ENCODE peak calls at places on chromosomes 4 and X, in nine cellular contexts. One of them, this sample, is unnamed.

GRCh38 chr4:152014280-152014679 is 253.5 kb upstream of the GATB start:
- DNase-seq in testis: no peak
- DNase-seq in Right ventricle myocardium superior: no peak
- DNase-seq in endothelial cell of umbilical vein: no peak
- DNase-seq in activated CD8-positive, alpha-beta memory T cell treated with anti-CD3 and anti-CD28 coated beads for 48 hours: no peak
- DNase-seq in GM12878: peak
- DNase-seq in hypothalamus: no peak
- DNase-seq in SW 1271: no peak
- DNase-seq in NCI-H1092 treated with DMSO at 0.1 percent for 48 hours: no peak
- DNase-seq in this sample: no peak

GRCh38 chrX:45596190-45596808 is 395.6 kb upstream of the DIPK2B start:
- DNase-seq in NCI-H1092 treated with DMSO at 0.1 percent for 48 hours: no peak
- DNase-seq in SW 1271: no peak
- DNase-seq in testis: no peak
- DNase-seq in Right ventricle myocardium superior: no peak
- DNase-seq in endothelial cell of umbilical vein: peak
- DNase-seq in GM12878: no peak
- DNase-seq in hypothalamus: no peak
- DNase-seq in activated CD8-positive, alpha-beta memory T cell treated with anti-CD3 and anti-CD28 coated beads for 48 hours: no peak
- DNase-seq in this sample: no peak

GRCh38 chrX:1392376-1393130 is 640 bp upstream of the SLC25A6 start:
- DNase-seq in endothelial cell of umbilical vein: no peak
- DNase-seq in testis: peak
- DNase-seq in Right ventricle myocardium superior: no peak
- DNase-seq in NCI-H1092 treated with DMSO at 0.1 percent for 48 hours: no peak
- DNase-seq in SW 1271: no peak
- DNase-seq in hypothalamus: no peak
- DNase-seq in activated CD8-positive, alpha-beta memory T cell treated with anti-CD3 and anti-CD28 coated beads for 48 hours: no peak
- DNase-seq in GM12878: no peak
- DNase-seq in this sample: no peak

GRCh38 chr4:2797545-2798305 is 4.8 kb downstream of the SH3BP2 start:
- DNase-seq in hypothalamus: no peak
- DNase-seq in NCI-H1092 treated with DMSO at 0.1 percent for 48 hours: peak
- DNase-seq in endothelial cell of umbilical vein: no peak
- DNase-seq in GM12878: no peak
- DNase-seq in activated CD8-positive, alpha-beta memory T cell treated with anti-CD3 and anti-CD28 coated beads for 48 hours: no peak
- DNase-seq in Right ventricle myocardium superior: peak
- DNase-seq in SW 1271: no peak
- DNase-seq in testis: no peak
- DNase-seq in this sample: no peak

GRCh38 chrX:100928660-100929613 is at the start of gene XKRX:
- DNase-seq in activated CD8-positive, alpha-beta memory T cell treated with anti-CD3 and anti-CD28 coated beads for 48 hours: peak
- DNase-seq in testis: peak
- DNase-seq in NCI-H1092 treated with DMSO at 0.1 percent for 48 hours: no peak
- DNase-seq in endothelial cell of umbilical vein: peak
- DNase-seq in SW 1271: no peak
- DNase-seq in hypothalamus: no peak
- DNase-seq in GM12878: no peak
- DNase-seq in Right ventricle myocardium superior: peak
- DNase-seq in this sample: peak

GRCh38 chrX:30570505-30570904 is 7.1 kb downstream of the TASL start:
- DNase-seq in hypothalamus: no peak
- DNase-seq in endothelial cell of umbilical vein: peak
- DNase-seq in activated CD8-positive, alpha-beta memory T cell treated with anti-CD3 and anti-CD28 coated beads for 48 hours: no peak
- DNase-seq in NCI-H1092 treated with DMSO at 0.1 percent for 48 hours: peak
- DNase-seq in testis: no peak
- DNase-seq in Right ventricle myocardium superior: no peak
- DNase-seq in SW 1271: no peak
- DNase-seq in GM12878: no peak
- DNase-seq in this sample: no peak

GRCh38 chr4:139556735-139557505 is 901 bp upstream of the SETD7 start:
- DNase-seq in endothelial cell of umbilical vein: peak
- DNase-seq in GM12878: no peak
- DNase-seq in NCI-H1092 treated with DMSO at 0.1 percent for 48 hours: peak
- DNase-seq in Right ventricle myocardium superior: peak
- DNase-seq in testis: peak
- DNase-seq in hypothalamus: peak
- DNase-seq in SW 1271: peak
- DNase-seq in activated CD8-positive, alpha-beta memory T cell treated with anti-CD3 and anti-CD28 coated beads for 48 hours: peak
- DNase-seq in this sample: peak

GRCh38 chrX:44299177-44299576 is 44.3 kb downstream of the EFHC2 start:
- DNase-seq in hypothalamus: no peak
- DNase-seq in testis: no peak
- DNase-seq in Right ventricle myocardium superior: no peak
- DNase-seq in endothelial cell of umbilical vein: no peak
- DNase-seq in NCI-H1092 treated with DMSO at 0.1 percent for 48 hours: no peak
- DNase-seq in SW 1271: no peak
- DNase-seq in GM12878: no peak
- DNase-seq in activated CD8-positive, alpha-beta memory T cell treated with anti-CD3 and anti-CD28 coated beads for 48 hours: no peak
- DNase-seq in this sample: no peak

This sample was measured in NCI-H748 treated with DMSO at 0.1 percent for 48 hours.